ENCODE peak calls at places on chromosome 1, in four cellular contexts. N is activated CD4-positive, alpha-beta T cell treated with anti-CD3 and anti-CD28 coated beads for 36 hours; O is NCI-H2029 treated with DMSO at 0.1 percent for 48 hours; B is T follicular helper cell. F is an unnamed sample.

GRCh38 chr1:220788146-220788545 is 1.4 kb downstream of the MTARC1 start:
- DNase-seq in N (no peak), O (no peak), B (no peak), F (no peak)

GRCh38 chr1:21673277-21673780 is 4.2 kb upstream of the RAP1GAP start:
- DNase-seq in N (no peak), O (peak; percentile 72), B (no peak), F (no peak)

GRCh38 chr1:196302420-196302819 is 305.8 kb downstream of the KCNT2 start:
- DNase-seq in N (no peak), O (no peak), B (no peak), F (no peak)

GRCh38 chr1:195908121-195908520 is 700.1 kb downstream of the KCNT2 start:
- DNase-seq in N (no peak), O (no peak), B (no peak), F (no peak)

GRCh38 chr1:35640380-35641232 is 720 bp downstream of the PSMB2 start:
- DNase-seq in N (no peak), O (no peak), B (no peak), F (no peak)

GRCh38 chr1:93448983-93449805 is 1.3 kb downstream of the FNBP1L start:
- DNase-seq in N (peak; percentile 10), O (peak; percentile 78), B (no peak), F (no peak)

GRCh38 chr1:85087659-85088407 is 39.5 kb upstream of the MCOLN3 start:
- DNase-seq in N (no peak), O (no peak), B (no peak), F (no peak)

GRCh38 chr1:28185071-28185470 is 8.6 kb upstream of the PTAFR start:
- DNase-seq in N (no peak), O (no peak), B (no peak), F (no peak)

GRCh38 chr1:108808438-108808837 is 48.5 kb downstream of the AKNAD1 start:
- DNase-seq in N (no peak), O (no peak), B (no peak), F (no peak)

GRCh38 chr1:54112969-54113368 is 39.8 kb downstream of the CDCP2 start:
- DNase-seq in N (no peak), O (no peak), B (no peak), F (no peak)